ENCODE peak calls at places on chromosome 9, in eight cellular contexts. B is epithelial cell of proximal tubule, L is nephron progenitor cell, E is cardiac muscle cell, Y is sigmoid colon, T is mammary epithelial cell, K is astrocyte, N is IMR-90. M is an unnamed sample.
A peak's percentile ranks its signal among the peaks of the same experiment; 100 is the strongest.

GRCh38 chr9:93257808-93258331 is 73.9 kb downstream of the WNK2 start:
- DNase-seq in B (no peak), L (no peak), E (no peak), Y (peak; percentile 47), T (peak; percentile 35), K (no peak), N (no peak), M (peak; percentile 62)

GRCh38 chr9:125990793-125991220 is 243.6 kb downstream of the PBX3 start:
- DNase-seq in B (no peak), L (no peak), E (no peak), Y (peak; percentile 59), T (no peak), K (no peak), N (no peak), M (peak; percentile 71)

GRCh38 chr9:72444436-72444835 is 77.0 kb upstream of the TMC1 start:
- DNase-seq in B (no peak), L (no peak), E (no peak), Y (no peak), T (peak; percentile 75), K (no peak), N (no peak), M (no peak)

GRCh38 chr9:18985464-18985951 is 47.5 kb downstream of the SAXO1 start:
- DNase-seq in B (no peak), L (peak; percentile 7), E (no peak), Y (no peak), T (no peak), K (no peak), N (no peak), M (no peak)

GRCh38 chr9:90189306-90189705 is 453.3 kb downstream of the DIRAS2 start:
- DNase-seq in B (no peak), L (no peak), E (no peak), Y (no peak), T (no peak), K (no peak), N (no peak), M (no peak)

GRCh38 chr9:347667-348292 is 133.1 kb downstream of the DOCK8 start:
- DNase-seq in B (no peak), L (no peak), E (peak; percentile 50), Y (no peak), T (peak; percentile 51), K (peak; percentile 17), N (peak; percentile 41), M (no peak)

GRCh38 chr9:89179920-89180667 is 1.5 kb upstream of the SHC3 start:
- DNase-seq in B (peak; percentile 88), L (peak; percentile 79), E (peak; percentile 80), Y (peak; percentile 95), T (peak; percentile 93), K (peak; percentile 95), N (peak; percentile 97), M (peak; percentile 93)

GRCh38 chr9:116320180-116320799 is 166.7 kb downstream of the PAPPA start:
- DNase-seq in B (no peak), L (no peak), E (peak; percentile 38), Y (no peak), T (no peak), K (no peak), N (no peak), M (no peak)

GRCh38 chr9:26975728-26976707 is 19.8 kb downstream of the IFT74 start:
- DNase-seq in B (no peak), L (peak; percentile 27), E (peak; percentile 60), Y (no peak), T (peak; percentile 22), K (peak; percentile 14), N (peak; percentile 46), M (no peak)

GRCh38 chr9:90966475-90967150 is 165.0 kb downstream of the SYK start:
- DNase-seq in B (no peak), L (no peak), E (no peak), Y (no peak), T (peak; percentile 63), K (peak; percentile 78), N (peak; percentile 49), M (no peak)

GRCh38 chr9:6884101-6884500 is 126.3 kb downstream of the KDM4C start:
- DNase-seq in B (no peak), L (no peak), E (no peak), Y (no peak), T (no peak), K (no peak), N (no peak), M (no peak)

GRCh38 chr9:2028888-2029287 is 13.7 kb downstream of the SMARCA2 start:
- DNase-seq in B (no peak), L (no peak), E (no peak), Y (no peak), T (no peak), K (no peak), N (no peak), M (no peak)

GRCh38 chr9:109817146-109817845 is 37.3 kb downstream of the PALM2AKAP2 start:
- DNase-seq in B (no peak), L (no peak), E (no peak), Y (no peak), T (peak; percentile 69), K (peak; percentile 88), N (peak; percentile 83), M (no peak)

GRCh38 chr9:109821711-109822110 is 41.7 kb downstream of the PALM2AKAP2 start:
- DNase-seq in B (no peak), L (no peak), E (no peak), Y (no peak), T (no peak), K (peak; percentile 69), N (peak; percentile 58), M (no peak)

GRCh38 chr9:109816490-109816889 is 36.5 kb downstream of the PALM2AKAP2 start:
- DNase-seq in B (peak; percentile 91), L (no peak), E (no peak), Y (no peak), T (peak; percentile 94), K (peak; percentile 100), N (peak; percentile 100), M (no peak)

GRCh38 chr9:109815366-109815947 is 35.5 kb downstream of the PALM2AKAP2 start:
- DNase-seq in B (no peak), L (no peak), E (no peak), Y (no peak), T (peak; percentile 37), K (peak; percentile 71), N (peak; percentile 67), M (no peak)

DNA sequence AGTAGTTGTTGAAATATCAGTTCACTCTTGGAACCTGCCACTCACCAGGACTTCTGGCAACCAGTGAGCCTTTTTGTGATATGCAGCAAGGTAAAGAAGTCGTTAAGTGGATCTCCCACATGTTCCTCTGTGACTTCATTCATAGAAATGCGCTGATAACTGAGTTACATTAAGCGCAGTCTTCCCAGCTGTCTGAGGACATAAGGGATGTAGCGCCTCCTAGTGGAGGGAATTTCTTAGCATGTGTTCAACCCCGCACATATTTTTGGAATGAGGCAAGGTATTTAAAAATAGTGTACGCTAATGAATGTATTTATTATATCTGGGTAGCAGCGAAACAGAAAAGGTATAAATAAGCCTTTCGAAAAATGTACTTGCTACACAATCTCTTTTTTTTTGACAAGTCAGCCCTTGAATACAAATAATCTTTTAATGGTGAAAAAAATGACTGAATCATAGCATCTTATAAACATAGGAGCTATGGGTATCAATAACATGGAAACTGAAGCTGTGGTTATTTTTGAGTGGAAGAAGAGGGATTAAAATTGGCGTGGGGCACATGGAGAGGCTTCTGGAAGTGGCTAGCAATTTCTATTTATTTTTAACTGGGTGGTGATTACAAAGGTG is 38.0 kb downstream of the PALM2AKAP2 start:
- DNase-seq in B (peak; percentile 91), L (peak; percentile 79), E (peak; percentile 98), Y (peak; percentile 86), T (peak; percentile 87), K (peak; percentile 97), N (peak; percentile 99), M (no peak)
- TF ChIP-seq CTCF in B (peak; percentile 76), L (peak; percentile 94), E (peak; percentile 77), Y (peak; percentile 82), T (peak; percentile 88), K (peak; percentile 83), N (peak; percentile 97), M (peak; percentile 85)

DNA sequence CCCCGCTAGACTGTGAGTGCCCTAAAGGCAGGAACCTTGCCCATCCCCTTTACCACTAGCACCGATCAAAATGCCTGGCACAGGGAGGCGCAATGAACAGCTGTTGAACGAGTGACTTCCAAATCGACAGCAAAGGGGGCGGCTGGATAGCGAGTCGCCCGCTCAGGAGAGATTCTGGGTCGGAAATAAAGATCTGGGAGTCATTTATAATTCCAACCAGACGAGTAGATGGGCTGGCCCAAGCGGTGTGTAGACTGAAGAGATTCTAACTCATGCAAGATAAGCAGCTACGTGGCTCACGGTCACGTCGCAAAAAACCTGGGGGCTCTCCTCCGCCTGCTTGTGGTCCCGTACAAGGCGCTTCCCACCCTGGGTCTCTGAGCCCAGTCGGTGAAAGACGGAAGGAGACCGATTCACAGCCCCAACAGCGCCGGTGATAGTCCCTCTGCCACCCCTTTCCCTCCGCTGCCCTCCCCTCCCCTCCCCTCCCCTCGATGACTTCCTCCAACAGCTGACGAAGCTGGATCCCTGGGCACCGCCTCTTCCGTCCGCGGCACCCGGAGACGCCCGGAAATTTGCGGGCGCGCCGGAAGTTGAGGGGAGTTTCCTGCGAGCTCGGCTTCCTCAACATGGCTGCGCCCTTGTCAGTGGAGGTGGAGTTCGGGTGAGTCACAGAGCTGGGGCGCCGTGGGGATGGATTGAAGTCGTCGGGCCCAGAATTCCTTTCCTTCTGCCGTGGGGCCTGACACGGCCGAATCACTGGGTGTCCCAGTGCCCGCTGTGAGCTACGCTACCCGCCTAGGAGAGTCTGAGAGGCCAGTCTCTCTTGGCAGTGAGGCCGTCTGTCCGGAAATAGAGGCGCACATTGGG is at the start of gene URM1:
- DNase-seq in B (no peak), L (peak; percentile 90), E (peak; percentile 96), Y (peak; percentile 97), T (peak; percentile 98), K (peak; percentile 96), N (peak; percentile 95), M (peak; percentile 97)
- TF ChIP-seq CTCF in B (peak; percentile 28), L (no peak), E (peak; percentile 15), Y (no peak), T (peak; percentile 22), K (no peak), N (peak; percentile 25), M (peak; percentile 32)

DNA sequence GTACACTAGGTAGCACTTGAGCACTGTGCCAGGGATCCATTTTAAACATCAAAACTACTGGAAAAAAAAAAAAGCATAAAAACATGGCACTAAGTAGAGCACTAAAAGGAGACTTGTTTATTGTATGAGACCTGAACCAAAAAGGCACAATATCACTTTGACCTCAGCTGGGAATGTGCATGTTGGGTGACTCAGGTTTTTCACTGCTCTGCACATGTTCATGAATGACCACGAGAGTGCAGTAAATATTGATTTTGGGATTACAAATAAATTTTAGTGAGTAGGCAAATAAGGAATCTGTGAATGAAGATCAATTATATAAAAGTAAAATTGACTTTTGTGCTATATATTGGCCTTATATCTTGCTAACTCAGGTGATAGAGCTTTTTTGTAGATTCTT is 11.8 kb downstream of the RMI1 start:
- DNase-seq in B (no peak), L (no peak), E (no peak), Y (no peak), T (no peak), K (no peak), N (peak; percentile 55), M (no peak)
- TF ChIP-seq CTCF in B (peak; percentile 27), L (no peak), E (no peak), Y (no peak), T (no peak), K (no peak), N (peak; percentile 23), M (no peak)

DNA sequence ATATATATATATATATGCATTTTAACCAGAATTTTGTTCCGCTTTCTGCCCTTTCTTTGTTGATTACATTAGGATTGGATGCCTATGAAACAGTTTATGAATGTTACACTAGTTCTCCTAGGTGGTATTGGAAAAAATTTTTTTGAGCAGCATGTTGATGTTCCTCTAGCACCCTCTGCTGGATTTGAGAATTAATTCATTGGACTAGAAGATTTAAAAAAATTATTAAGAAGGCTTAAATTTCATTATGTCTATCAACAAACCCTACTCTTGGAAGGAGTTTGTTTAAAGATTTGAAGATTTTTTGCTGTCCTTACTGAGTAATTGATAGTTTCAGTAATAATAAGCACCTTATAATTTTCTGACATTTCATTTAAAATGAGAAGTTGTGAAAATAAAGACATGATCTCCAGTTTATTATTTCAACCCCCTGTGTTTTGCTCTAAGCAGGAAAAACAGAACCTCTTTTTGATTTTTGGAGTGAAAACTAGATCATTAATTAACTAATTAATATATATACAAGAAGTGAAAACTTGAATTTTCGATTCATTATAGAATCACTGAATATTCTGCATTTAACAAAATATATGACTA is 89.6 kb downstream of the CCDC171 start:
- DNase-seq in B (peak; percentile 4), L (no peak), E (peak; percentile 59), Y (no peak), T (peak; percentile 24), K (peak; percentile 25), N (peak; percentile 53), M (no peak)
- TF ChIP-seq CTCF in B (peak; percentile 63), L (peak; percentile 56), E (peak; percentile 54), Y (peak; percentile 9), T (peak; percentile 57), K (peak; percentile 55), N (peak; percentile 58), M (peak; percentile 65)

M was measured in osteocyte.